ENCODE peak calls at places on chromosome 20, in seven cellular contexts. One of them, this sample, is unnamed.

GRCh38 chr20:25058051-25058796 is at the start of gene ACSS1:
- DNase-seq in HFF-Myc: no peak
- DNase-seq in heart right ventricle: peak; percentile 68
- DNase-seq in choroid plexus epithelial cell: peak; percentile 48
- DNase-seq in breast epithelium: peak; percentile 57
- DNase-seq in body of pancreas: peak; percentile 73
- DNase-seq in neural crest cell: no peak
- DNase-seq in this sample: no peak

GRCh38 chr20:46699651-46700359 is 9.6 kb upstream of the SLC2A10 start:
- DNase-seq in heart right ventricle: no peak
- DNase-seq in choroid plexus epithelial cell: peak; percentile 71
- DNase-seq in neural crest cell: no peak
- DNase-seq in body of pancreas: no peak
- DNase-seq in HFF-Myc: no peak
- DNase-seq in breast epithelium: no peak
- DNase-seq in this sample: no peak

GRCh38 chr20:36878913-36879312 is 3.0 kb downstream of the TLDC2 start:
- DNase-seq in neural crest cell: no peak
- DNase-seq in heart right ventricle: no peak
- DNase-seq in HFF-Myc: no peak
- DNase-seq in body of pancreas: no peak
- DNase-seq in breast epithelium: no peak
- DNase-seq in choroid plexus epithelial cell: no peak
- DNase-seq in this sample: no peak

GRCh38 chr20:20571068-20571780 is 141.2 kb downstream of the RALGAPA2 start:
- DNase-seq in breast epithelium: no peak
- DNase-seq in choroid plexus epithelial cell: no peak
- DNase-seq in heart right ventricle: no peak
- DNase-seq in neural crest cell: no peak
- DNase-seq in HFF-Myc: no peak
- DNase-seq in body of pancreas: no peak
- DNase-seq in this sample: no peak

GRCh38 chr20:18057106-18057993 is at the start of gene OVOL2:
- DNase-seq in neural crest cell: no peak
- DNase-seq in HFF-Myc: no peak
- DNase-seq in choroid plexus epithelial cell: peak; percentile 4
- DNase-seq in heart right ventricle: no peak
- DNase-seq in breast epithelium: peak; percentile 93
- DNase-seq in body of pancreas: peak; percentile 94
- DNase-seq in this sample: no peak

GRCh38 chr20:36158160-36158741 is 3.7 kb downstream of the EPB41L1 start:
- DNase-seq in HFF-Myc: no peak
- DNase-seq in neural crest cell: no peak
- DNase-seq in heart right ventricle: no peak
- DNase-seq in breast epithelium: no peak
- DNase-seq in choroid plexus epithelial cell: no peak
- DNase-seq in body of pancreas: no peak
- DNase-seq in this sample: no peak

GRCh38 chr20:44051661-44052000 is 135.4 kb downstream of the JPH2 start:
- DNase-seq in body of pancreas: no peak
- DNase-seq in breast epithelium: no peak
- DNase-seq in heart right ventricle: no peak
- DNase-seq in neural crest cell: no peak
- DNase-seq in choroid plexus epithelial cell: no peak
- DNase-seq in HFF-Myc: no peak
- DNase-seq in this sample: no peak

GRCh38 chr20:12252793-12253192 is 335.1 kb downstream of the BTBD3 start:
- DNase-seq in breast epithelium: no peak
- DNase-seq in HFF-Myc: no peak
- DNase-seq in neural crest cell: no peak
- DNase-seq in heart right ventricle: no peak
- DNase-seq in body of pancreas: no peak
- DNase-seq in choroid plexus epithelial cell: peak; percentile 43
- DNase-seq in this sample: no peak

GRCh38 chr20:25090492-25091429 is 8.8 kb upstream of the VSX1 start:
- DNase-seq in heart right ventricle: no peak
- DNase-seq in HFF-Myc: no peak
- DNase-seq in breast epithelium: no peak
- DNase-seq in body of pancreas: peak; percentile 22
- DNase-seq in neural crest cell: no peak
- DNase-seq in choroid plexus epithelial cell: no peak
- DNase-seq in this sample: no peak

GRCh38 chr20:47664744-47665143 is 120.5 kb downstream of the SULF2 start:
- DNase-seq in heart right ventricle: no peak
- DNase-seq in neural crest cell: no peak
- DNase-seq in body of pancreas: no peak
- DNase-seq in breast epithelium: no peak
- DNase-seq in choroid plexus epithelial cell: no peak
- DNase-seq in HFF-Myc: no peak
- DNase-seq in this sample: no peak

GRCh38 chr20:46353506-46354206 is 45.4 kb upstream of the CDH22 start:
- DNase-seq in body of pancreas: no peak
- DNase-seq in breast epithelium: no peak
- DNase-seq in HFF-Myc: no peak
- DNase-seq in neural crest cell: no peak
- DNase-seq in choroid plexus epithelial cell: no peak
- DNase-seq in heart right ventricle: no peak
- DNase-seq in this sample: no peak

GRCh38 chr20:20780127-20780822 is 67.8 kb upstream of the RALGAPA2 start:
- DNase-seq in breast epithelium: peak; percentile 69
- DNase-seq in heart right ventricle: peak; percentile 29
- DNase-seq in neural crest cell: no peak
- DNase-seq in choroid plexus epithelial cell: peak; percentile 1
- DNase-seq in HFF-Myc: no peak
- DNase-seq in body of pancreas: peak; percentile 85
- DNase-seq in this sample: no peak

GRCh38 chr20:21102252-21102609 is 3.9 kb downstream of the LINC00237 start:
- DNase-seq in HFF-Myc: no peak
- DNase-seq in breast epithelium: no peak
- DNase-seq in choroid plexus epithelial cell: no peak
- DNase-seq in neural crest cell: no peak
- DNase-seq in heart right ventricle: no peak
- DNase-seq in body of pancreas: no peak
- DNase-seq in this sample: no peak

GRCh38 chr20:22093122-22093521 is 387.7 kb downstream of the PAX1 start:
- DNase-seq in HFF-Myc: no peak
- DNase-seq in choroid plexus epithelial cell: no peak
- DNase-seq in heart right ventricle: no peak
- DNase-seq in body of pancreas: no peak
- DNase-seq in breast epithelium: no peak
- DNase-seq in neural crest cell: no peak
- DNase-seq in this sample: no peak

GRCh38 chr20:45685896-45686295 is 15.9 kb upstream of the WFDC11 start:
- DNase-seq in HFF-Myc: peak; percentile 4
- DNase-seq in body of pancreas: no peak
- DNase-seq in neural crest cell: no peak
- DNase-seq in heart right ventricle: no peak
- DNase-seq in breast epithelium: no peak
- DNase-seq in choroid plexus epithelial cell: peak; percentile 10
- DNase-seq in this sample: no peak

GRCh38 chr20:9220874-9221547 is 152.1 kb downstream of the PLCB4 start:
- DNase-seq in neural crest cell: no peak
- DNase-seq in choroid plexus epithelial cell: peak; percentile 74
- DNase-seq in body of pancreas: no peak
- DNase-seq in HFF-Myc: no peak
- DNase-seq in heart right ventricle: peak; percentile 16
- DNase-seq in breast epithelium: no peak
- DNase-seq in this sample: no peak

GRCh38 chr20:61436674-61437279 is 184.7 kb downstream of the CDH4 start:
- DNase-seq in body of pancreas: no peak
- DNase-seq in HFF-Myc: peak; percentile 12
- DNase-seq in breast epithelium: no peak
- DNase-seq in choroid plexus epithelial cell: peak; percentile 69
- DNase-seq in heart right ventricle: no peak
- DNase-seq in neural crest cell: peak; percentile 61
- DNase-seq in this sample: no peak

GRCh38 chr20:35299780-35300179 is 7.6 kb upstream of the FAM83C start:
- DNase-seq in choroid plexus epithelial cell: no peak
- DNase-seq in heart right ventricle: no peak
- DNase-seq in breast epithelium: no peak
- DNase-seq in neural crest cell: no peak
- DNase-seq in body of pancreas: no peak
- DNase-seq in HFF-Myc: no peak
- DNase-seq in this sample: no peak

GRCh38 chr20:1567392-1568165 is 10.1 kb upstream of the SIRPD start:
- DNase-seq in HFF-Myc: peak; percentile 6
- DNase-seq in neural crest cell: no peak
- DNase-seq in breast epithelium: no peak
- DNase-seq in choroid plexus epithelial cell: peak; percentile 41
- DNase-seq in body of pancreas: peak; percentile 3
- DNase-seq in heart right ventricle: no peak
- DNase-seq in this sample: peak; percentile 3

GRCh38 chr20:1566701-1567100 is 9.2 kb upstream of the SIRPD start:
- DNase-seq in breast epithelium: no peak
- DNase-seq in neural crest cell: no peak
- DNase-seq in HFF-Myc: no peak
- DNase-seq in heart right ventricle: no peak
- DNase-seq in choroid plexus epithelial cell: no peak
- DNase-seq in body of pancreas: no peak
- DNase-seq in this sample: no peak

GRCh38 chr20:1561350-1561749 is 3.8 kb upstream of the SIRPD start:
- DNase-seq in HFF-Myc: no peak
- DNase-seq in neural crest cell: no peak
- DNase-seq in breast epithelium: no peak
- DNase-seq in heart right ventricle: no peak
- DNase-seq in choroid plexus epithelial cell: no peak
- DNase-seq in body of pancreas: no peak
- DNase-seq in this sample: no peak

GRCh38 chr20:1565461-1565860 is 8.0 kb upstream of the SIRPD start:
- DNase-seq in breast epithelium: no peak
- DNase-seq in body of pancreas: no peak
- DNase-seq in neural crest cell: no peak
- DNase-seq in choroid plexus epithelial cell: no peak
- DNase-seq in HFF-Myc: no peak
- DNase-seq in heart right ventricle: no peak
- DNase-seq in this sample: no peak

GRCh38 chr20:1562622-1563021 is 5.1 kb upstream of the SIRPD start:
- DNase-seq in HFF-Myc: no peak
- DNase-seq in heart right ventricle: no peak
- DNase-seq in body of pancreas: no peak
- DNase-seq in breast epithelium: no peak
- DNase-seq in choroid plexus epithelial cell: no peak
- DNase-seq in neural crest cell: no peak
- DNase-seq in this sample: no peak
- TF ChIP-seq CTCF in HFF-Myc: no peak
- TF ChIP-seq CTCF in heart right ventricle: no peak
- TF ChIP-seq CTCF in body of pancreas: no peak
- TF ChIP-seq CTCF in breast epithelium: no peak
- TF ChIP-seq CTCF in choroid plexus epithelial cell: no peak
- TF ChIP-seq CTCF in neural crest cell: no peak
- TF ChIP-seq CTCF in this sample: no peak

GRCh38 chr20:34083137-34083536 is 28.9 kb downstream of the EIF2S2 start:
- DNase-seq in heart right ventricle: peak; percentile 84
- DNase-seq in choroid plexus epithelial cell: peak; percentile 95
- DNase-seq in breast epithelium: no peak
- DNase-seq in HFF-Myc: peak; percentile 50
- DNase-seq in body of pancreas: peak; percentile 75
- DNase-seq in neural crest cell: no peak
- DNase-seq in this sample: peak; percentile 87
- TF ChIP-seq CTCF in heart right ventricle: no peak
- TF ChIP-seq CTCF in choroid plexus epithelial cell: peak; percentile 23
- TF ChIP-seq CTCF in breast epithelium: no peak
- TF ChIP-seq CTCF in HFF-Myc: no peak
- TF ChIP-seq CTCF in body of pancreas: peak; percentile 26
- TF ChIP-seq CTCF in neural crest cell: no peak
- TF ChIP-seq CTCF in this sample: peak; percentile 38

DNA sequence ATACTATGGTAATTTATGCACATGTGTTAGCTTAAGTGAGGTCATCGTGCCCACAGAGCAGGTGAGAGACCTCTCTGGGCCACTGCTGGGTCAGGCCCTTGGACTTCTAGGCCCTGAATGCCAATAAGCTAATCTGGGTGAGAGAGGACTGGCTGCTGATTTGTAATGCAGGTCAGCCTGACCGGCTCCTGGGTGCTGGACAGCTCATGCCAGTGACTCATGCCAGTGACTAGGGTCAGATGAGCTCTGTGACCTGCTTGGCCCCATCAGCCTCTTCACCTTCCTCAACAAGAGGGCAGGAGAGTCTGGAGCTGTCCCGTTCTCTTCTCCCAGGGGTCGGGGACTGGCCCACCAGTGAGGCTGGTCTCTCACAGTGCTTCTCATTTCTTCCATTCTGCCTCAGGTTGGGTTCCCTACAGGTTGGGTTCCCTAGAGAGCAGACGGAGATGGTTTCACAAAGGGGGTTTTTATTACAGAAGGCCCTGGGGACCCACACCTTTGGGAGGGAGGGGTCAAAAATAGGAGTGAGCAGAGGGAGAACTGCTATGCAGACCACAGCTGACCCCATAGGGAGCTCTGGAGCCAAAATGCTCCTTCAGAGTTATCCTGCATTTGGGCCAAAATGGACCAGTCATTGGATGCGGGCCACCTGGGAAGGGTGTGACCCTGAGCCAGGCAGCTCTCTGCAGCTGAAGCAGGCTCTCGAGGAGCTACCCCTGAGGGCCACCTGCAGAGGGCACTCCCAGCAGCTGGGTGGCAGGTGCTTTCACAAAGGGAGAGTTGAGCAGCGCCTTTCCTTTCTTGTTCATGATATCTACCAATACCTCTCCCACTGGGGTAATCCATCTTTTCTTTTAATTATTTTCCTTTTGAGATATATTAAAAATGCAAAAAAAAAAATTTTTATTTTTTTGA is 2.2 kb upstream of the OXT start:
- DNase-seq in choroid plexus epithelial cell: no peak
- DNase-seq in breast epithelium: no peak
- DNase-seq in body of pancreas: no peak
- DNase-seq in neural crest cell: no peak
- DNase-seq in HFF-Myc: no peak
- DNase-seq in heart right ventricle: no peak
- DNase-seq in this sample: no peak
- TF ChIP-seq CTCF in choroid plexus epithelial cell: no peak
- TF ChIP-seq CTCF in breast epithelium: no peak
- TF ChIP-seq CTCF in body of pancreas: no peak
- TF ChIP-seq CTCF in neural crest cell: no peak
- TF ChIP-seq CTCF in HFF-Myc: no peak
- TF ChIP-seq CTCF in heart right ventricle: peak; percentile 17
- TF ChIP-seq CTCF in this sample: no peak

DNA sequence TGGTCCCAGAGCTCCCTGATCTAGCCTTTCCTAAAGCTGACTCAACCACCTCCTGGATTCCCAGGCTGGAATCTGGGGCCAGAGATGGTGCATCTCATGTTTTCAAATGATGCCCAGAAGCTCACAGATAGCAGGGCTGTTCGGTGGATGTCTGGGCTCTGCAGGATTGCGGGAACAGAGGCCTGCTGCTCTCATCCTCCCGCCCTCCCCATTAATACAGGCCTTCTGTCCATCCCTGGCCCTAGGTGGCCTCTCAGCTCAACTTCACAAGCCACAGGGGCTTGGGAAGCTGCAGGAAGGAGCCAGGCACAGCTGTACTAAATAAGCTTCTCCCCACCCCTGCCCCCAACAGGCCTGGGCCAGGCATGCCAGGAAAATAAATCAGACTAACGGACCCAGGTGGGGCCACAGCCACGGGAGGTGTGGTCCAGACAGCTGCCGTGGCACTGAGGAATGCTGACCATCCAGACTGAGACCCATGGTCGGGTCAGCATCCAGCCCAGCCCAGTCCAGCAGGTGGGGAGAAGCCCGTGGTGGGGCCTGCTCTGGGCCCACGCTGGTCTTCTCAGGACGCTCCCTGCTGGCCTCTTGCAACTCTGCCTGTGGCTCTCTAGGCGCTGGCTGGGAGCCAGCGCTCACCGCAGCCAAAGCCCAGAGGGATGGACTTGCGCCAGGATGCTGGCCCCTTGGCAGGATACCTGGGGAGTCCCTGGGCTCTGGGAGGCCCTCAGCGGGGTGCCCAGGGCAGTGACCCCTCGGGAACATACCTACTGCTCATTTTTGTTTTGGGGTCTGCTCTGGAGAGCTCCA is 8.5 kb upstream of the YTHDF1 start:
- DNase-seq in neural crest cell: no peak
- DNase-seq in HFF-Myc: no peak
- DNase-seq in heart right ventricle: peak; percentile 31
- DNase-seq in choroid plexus epithelial cell: peak; percentile 76
- DNase-seq in body of pancreas: peak; percentile 59
- DNase-seq in breast epithelium: no peak
- DNase-seq in this sample: no peak
- TF ChIP-seq CTCF in neural crest cell: peak; percentile 29
- TF ChIP-seq CTCF in HFF-Myc: no peak
- TF ChIP-seq CTCF in heart right ventricle: no peak
- TF ChIP-seq CTCF in choroid plexus epithelial cell: peak; percentile 48
- TF ChIP-seq CTCF in body of pancreas: no peak
- TF ChIP-seq CTCF in breast epithelium: no peak
- TF ChIP-seq CTCF in this sample: peak; percentile 21

This sample was measured in AG09319.